ENCODE peak calls at places on chromosomes 3 and 15, in seven cellular contexts. N is tibial nerve; B is Panc1; A is tibial artery; G is CD8-positive, alpha-beta T cell; Y is cardiac muscle cell; P is body of pancreas. V is an unnamed sample. For H3K36me3 and H3K4me1, the result is how much of the 10 kb centered on the place peaks cover.

GRCh38 chr3:53845103-53845880 is 927 bp downstream of the CHDH start:
- DNase-seq in N (peak), Y (peak), G (no peak), B (no peak), P (peak), A (peak), V (peak)

GRCh38 chr3:106004137-106004600 is 135.4 kb upstream of the CBLB start:
- DNase-seq in P (no peak), A (no peak), Y (no peak), G (no peak), N (no peak), B (no peak), V (no peak)

GRCh38 chr15:101046826-101047225 is 127.7 kb downstream of the LRRK1 start:
- DNase-seq in B (no peak), Y (no peak), P (no peak), N (no peak), A (peak), G (no peak), V (no peak)

GRCh38 chr15:72751751-72752455 is 31.7 kb downstream of the ADPGK start:
- DNase-seq in B (no peak), Y (no peak), N (no peak), A (no peak), G (no peak), P (no peak), V (no peak)

GRCh38 chr3:9780920-9781319 is 11.2 kb upstream of the CAMK1 start:
- DNase-seq in A (no peak), P (no peak), B (no peak), Y (no peak), G (no peak), N (no peak), V (no peak)

GRCh38 chr3:128133273-128133883 is 9.8 kb upstream of the RUVBL1 start:
- DNase-seq in Y (no peak), B (peak), A (no peak), P (peak), N (no peak), G (peak), V (peak)

GRCh38 chr3:189787622-189788021 is 156.4 kb downstream of the TP63 start:
- DNase-seq in B (no peak), P (no peak), G (no peak), A (no peak), Y (no peak), N (no peak), V (no peak)

GRCh38 chr15:94615688-94616087 is 384.3 kb downstream of the MCTP2 start:
- DNase-seq in G (no peak), P (no peak), N (no peak), A (no peak), B (no peak), Y (no peak), V (no peak)

GRCh38 chr3:158106773-158107461 is 697 bp upstream of the SHOX2 start:
- DNase-seq in B (no peak), G (no peak), A (peak), N (no peak), Y (no peak), P (no peak), V (peak)

GRCh38 chr3:166785851-166786250 is 594.2 kb downstream of the ZBBX start:
- DNase-seq in Y (no peak), G (no peak), A (no peak), B (no peak), P (no peak), N (no peak), V (no peak)

GRCh38 chr3:189773056-189773455 is 141.9 kb downstream of the TP63 start:
- DNase-seq in B (no peak), G (no peak), N (no peak), A (no peak), Y (no peak), P (no peak), V (no peak)

GRCh38 chr3:112327371-112327951 is 5.5 kb upstream of the CD200 start:
- DNase-seq in Y (peak), A (no peak), P (peak), B (no peak), N (no peak), G (no peak), V (peak)

GRCh38 chr15:55707523-55707922 is 35.4 kb downstream of the PRTG start:
- DNase-seq in G (no peak), N (no peak), Y (no peak), B (no peak), A (no peak), P (no peak), V (peak)

GRCh38 chr3:43859766-43860165 is 169.0 kb downstream of the ABHD5 start:
- DNase-seq in N (no peak), Y (no peak), A (no peak), P (no peak), G (no peak), B (no peak), V (no peak)

GRCh38 chr3:128367726-128368125 is 99.0 kb downstream of the DNAJB8 start:
- DNase-seq in B (no peak), N (no peak), P (no peak), A (no peak), G (no peak), Y (no peak), V (no peak)

GRCh38 chr3:45225465-45226205 is 452 bp downstream of the TMEM158 start:
- DNase-seq in Y (peak), N (no peak), A (no peak), P (peak), B (no peak), G (no peak), V (peak)

GRCh38 chr3:140207541-140207940 is 272.6 kb downstream of the CLSTN2 start:
- DNase-seq in G (no peak), P (no peak), B (no peak), Y (no peak), A (no peak), N (no peak), V (no peak)

GRCh38 chr15:89034305-89034704 is 54.0 kb upstream of the ABHD2 start:
- DNase-seq in P (no peak), G (no peak), Y (no peak), A (no peak), N (no peak), B (no peak), V (no peak)

GRCh38 chr3:124584245-124584551 is 146.1 kb upstream of the UMPS start:
- DNase-seq in G (no peak), P (no peak), A (no peak), B (no peak), Y (no peak), N (no peak), V (no peak)

GRCh38 chr3:98608029-98608428 is 14.6 kb upstream of the CPOX start:
- DNase-seq in G (no peak), B (no peak), P (no peak), N (no peak), A (no peak), Y (no peak), V (no peak)

GRCh38 chr15:77897896-77898406 is 179.6 kb downstream of the TBC1D2B start:
- DNase-seq in A (peak), G (no peak), N (no peak), B (no peak), Y (no peak), P (no peak), V (no peak)

GRCh38 chr15:76282451-76282850 is 28.8 kb downstream of the ETFA start:
- DNase-seq in P (no peak), Y (no peak), G (no peak), N (no peak), B (no peak), A (no peak), V (no peak)

GRCh38 chr15:60869851-60870250 is 359.3 kb downstream of the RORA start:
- DNase-seq in G (no peak), B (no peak), N (no peak), Y (no peak), A (no peak), P (no peak), V (no peak)

GRCh38 chr3:89925976-89926375 is 818.6 kb downstream of the EPHA3 start:
- DNase-seq in B (no peak), G (no peak), A (no peak), Y (no peak), N (no peak), P (no peak), V (no peak)

GRCh38 chr3:42507252-42507651 is 4.8 kb downstream of the VIPR1 start:
- DNase-seq in B (no peak), A (peak), N (no peak), Y (no peak), G (no peak), P (peak), V (no peak)

GRCh38 chr3:160343132-160343531 is 55.9 kb downstream of the IFT80 start:
- DNase-seq in A (no peak), N (no peak), B (no peak), Y (peak), P (no peak), G (no peak), V (no peak)

GRCh38 chr15:93082861-93083260 is 6.2 kb downstream of the RGMA start:
- DNase-seq in N (no peak), A (no peak), B (no peak), P (no peak), Y (no peak), G (no peak), V (no peak)

GRCh38 chr3:98730338-98730737 is 32.8 kb upstream of the ST3GAL6 start:
- DNase-seq in B (no peak), A (no peak), P (no peak), Y (no peak), N (no peak), G (no peak), V (no peak)

GRCh38 chr3:31472479-31473390 is 60.0 kb upstream of the STT3B start:
- DNase-seq in B (no peak), A (no peak), Y (no peak), G (no peak), N (no peak), P (no peak), V (no peak)

GRCh38 chr3:105527538-105527937 is 160.8 kb downstream of the ALCAM start:
- DNase-seq in B (no peak), P (no peak), N (no peak), G (no peak), A (no peak), Y (no peak), V (no peak)

GRCh38 chr3:69288161-69288895 is 97.6 kb downstream of the FRMD4B start:
- DNase-seq in Y (peak), G (no peak), P (no peak), B (no peak), A (no peak), N (no peak), V (peak)

GRCh38 chr15:63522143-63522531 is 17.7 kb downstream of the USP3 start:
- DNase-seq in P (no peak), B (no peak), A (no peak), N (no peak), Y (no peak), G (no peak), V (no peak)

GRCh38 chr3:180983136-180983535 is 6.4 kb downstream of the DNAJC19 start:
- DNase-seq in B (no peak), G (no peak), A (no peak), Y (no peak), P (no peak), N (no peak), V (no peak)

GRCh38 chr3:180989291-180990163 is at the start of gene DNAJC19:
- DNase-seq in A (peak), N (peak), Y (peak), B (peak), P (peak), G (peak), V (peak)

GRCh38 chr3:180981912-180982311 is 7.6 kb downstream of the DNAJC19 start:
- DNase-seq in G (no peak), B (no peak), Y (no peak), N (no peak), A (no peak), P (no peak), V (no peak)

GRCh38 chr3:180990494-180990893 is 958 bp upstream of the DNAJC19 start:
- DNase-seq in N (no peak), Y (no peak), A (no peak), G (no peak), P (no peak), B (no peak), V (no peak)

GRCh38 chr3:180987344-180987743 is 2.2 kb downstream of the DNAJC19 start:
- DNase-seq in B (no peak), G (no peak), Y (no peak), N (no peak), A (no peak), P (no peak), V (no peak)
- H3K36me3 ChIP-seq in B (under half), G (under half), Y (under half), N (under half), A (under half), P (under half), V (under half)

DNA sequence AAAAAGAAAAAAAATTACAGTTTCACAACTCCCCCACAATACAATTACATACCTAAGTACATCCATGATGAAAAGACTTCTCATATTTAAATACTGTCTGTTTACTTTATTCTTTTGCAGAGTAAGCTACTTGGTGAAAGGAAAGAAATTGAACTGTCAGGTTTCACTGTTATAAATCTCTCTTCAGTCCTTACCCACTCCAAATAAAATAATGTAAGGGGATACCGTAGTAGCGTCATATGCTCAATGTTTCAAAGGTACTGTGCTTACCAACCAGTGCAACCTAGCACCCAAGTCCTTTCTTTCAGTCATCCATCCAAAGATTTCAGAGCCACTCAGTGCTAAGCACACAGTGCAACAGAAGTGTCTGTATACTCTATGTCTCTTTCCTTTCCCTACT is 13.4 kb downstream of the GSK3B start:
- DNase-seq in A (no peak), Y (no peak), G (no peak), N (no peak), P (no peak), B (no peak), V (peak)
- H3K4me1 ChIP-seq in A (under half), Y (under half), G (under half), N (under half), P (under half), B (under half), V (under half)

DNA sequence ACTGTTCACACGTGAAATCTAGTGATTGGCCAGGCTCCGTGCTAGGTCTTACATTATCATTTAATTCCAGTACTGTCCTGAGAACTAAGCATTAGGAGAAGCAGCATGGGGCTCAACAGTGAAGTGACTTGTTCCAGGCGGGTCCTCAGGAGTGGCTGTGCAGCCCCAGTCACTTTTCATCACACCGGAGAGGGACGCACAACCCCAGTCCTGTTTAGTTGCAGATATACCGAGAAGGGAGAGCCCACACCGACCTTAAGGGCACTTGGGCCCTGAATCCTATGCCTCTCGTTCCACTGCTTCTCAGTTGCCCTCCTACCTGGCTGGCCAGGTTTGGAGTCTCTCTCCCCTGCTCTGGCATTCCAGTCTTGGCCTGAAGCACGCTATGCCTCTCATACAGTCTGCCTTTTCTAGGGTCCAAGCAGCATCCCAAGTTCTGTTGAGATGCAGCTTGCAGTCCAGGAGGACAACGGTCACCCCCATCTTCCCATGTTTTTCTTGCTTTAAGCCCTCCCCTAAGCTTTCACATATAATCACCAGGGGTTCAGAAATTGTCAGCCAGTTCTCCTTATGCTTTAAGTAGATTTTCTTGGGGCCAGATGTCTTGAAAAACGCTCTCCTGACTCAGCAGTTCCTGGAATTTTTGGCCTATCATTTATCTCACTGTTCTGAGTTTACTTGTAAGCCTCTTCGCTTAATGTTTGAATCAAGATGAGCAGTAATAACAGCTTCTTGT is 10.1 kb downstream of the FAM131A start:
- DNase-seq in Y (no peak), B (no peak), G (no peak), P (no peak), N (no peak), A (no peak), V (no peak)
- H3K4me3 ChIP-seq in Y (no peak), B (no peak), G (no peak), P (no peak), N (no peak), A (no peak), V (no peak)

DNA sequence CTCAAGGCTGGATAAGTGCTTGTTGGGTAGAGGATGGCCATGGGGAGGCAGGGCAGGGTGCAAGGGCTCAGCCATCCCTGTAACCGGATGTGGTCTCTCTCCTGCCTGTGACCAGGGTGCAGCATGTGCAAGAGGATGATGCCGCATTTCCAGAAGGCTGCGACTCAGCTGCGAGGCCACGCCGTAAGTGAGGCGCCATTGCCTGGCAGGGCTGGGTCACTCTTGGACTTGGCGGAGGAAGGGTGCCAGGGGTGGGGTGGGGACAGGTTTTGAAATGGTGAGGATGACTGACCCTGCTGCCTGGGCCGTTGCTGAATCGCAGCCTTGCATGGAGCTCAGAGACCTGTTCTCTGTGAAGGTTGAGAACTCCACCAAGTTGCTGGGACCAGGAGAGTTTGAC is 49.3 kb downstream of the PDIA5 start:
- DNase-seq in B (no peak), P (no peak), N (no peak), Y (no peak), G (no peak), A (no peak), V (no peak)
- H3K36me3 ChIP-seq in B (under half), P (under half), N (half or more), Y (under half), G (under half), A (under half), V (under half)

DNA sequence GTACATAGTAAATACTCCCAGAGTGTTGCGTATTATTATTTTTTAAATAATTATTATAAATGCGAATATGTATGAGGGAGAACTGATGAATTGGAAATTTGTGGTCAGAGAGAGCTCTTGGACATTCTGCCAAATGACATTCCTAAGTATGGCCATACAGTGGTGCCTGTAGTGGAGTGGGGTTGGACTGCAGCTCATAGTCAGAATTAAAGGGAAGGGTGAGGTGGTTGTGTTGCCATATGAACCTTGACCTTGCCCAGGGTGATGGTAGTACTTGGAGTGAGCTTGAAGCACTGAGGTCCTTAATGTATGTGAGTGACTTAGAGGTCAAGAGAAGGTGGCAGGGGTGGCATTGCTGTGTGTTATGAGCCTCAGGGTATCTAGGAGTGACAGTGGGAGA is 26.1 kb downstream of the PDE8A start:
- DNase-seq in A (no peak), N (no peak), B (no peak), G (no peak), Y (no peak), P (no peak), V (no peak)
- H3K4me1 ChIP-seq in A (under half), N (under half), B (under half), G (under half), Y (under half), P (half or more), V (under half)

GRCh38 chr3:56782900-56783299 is 18.8 kb downstream of the ARHGEF3 start:
- DNase-seq in G (no peak), B (no peak), N (no peak), A (no peak), Y (no peak), P (no peak), V (no peak)
- H3K4me3 ChIP-seq in G (peak), B (no peak), N (no peak), A (no peak), Y (no peak), P (no peak), V (no peak)

GRCh38 chr3:172776049-172776717 is 25.7 kb downstream of the ECT2 start:
- DNase-seq in G (no peak), B (no peak), Y (no peak), P (no peak), N (no peak), A (no peak), V (no peak)
- H3K36me3 ChIP-seq in G (under half), B (under half), Y (under half), P (under half), N (under half), A (under half), V (under half)

GRCh38 chr3:23213813-23214212 is 10.7 kb downstream of the UBE2E2 start:
- DNase-seq in Y (no peak), B (no peak), N (no peak), P (no peak), A (no peak), G (no peak), V (no peak)

GRCh38 chr3:23219552-23219951 is 16.4 kb downstream of the UBE2E2 start:
- DNase-seq in Y (no peak), P (no peak), A (no peak), N (no peak), G (no peak), B (no peak), V (no peak)

GRCh38 chr3:23221136-23221535 is 18.0 kb downstream of the UBE2E2 start:
- DNase-seq in G (no peak), P (no peak), A (no peak), N (no peak), Y (no peak), B (no peak), V (no peak)

GRCh38 chr3:23217872-23218554 is 14.9 kb downstream of the UBE2E2 start:
- DNase-seq in N (no peak), B (no peak), Y (no peak), G (no peak), P (no peak), A (no peak), V (no peak)

DNA sequence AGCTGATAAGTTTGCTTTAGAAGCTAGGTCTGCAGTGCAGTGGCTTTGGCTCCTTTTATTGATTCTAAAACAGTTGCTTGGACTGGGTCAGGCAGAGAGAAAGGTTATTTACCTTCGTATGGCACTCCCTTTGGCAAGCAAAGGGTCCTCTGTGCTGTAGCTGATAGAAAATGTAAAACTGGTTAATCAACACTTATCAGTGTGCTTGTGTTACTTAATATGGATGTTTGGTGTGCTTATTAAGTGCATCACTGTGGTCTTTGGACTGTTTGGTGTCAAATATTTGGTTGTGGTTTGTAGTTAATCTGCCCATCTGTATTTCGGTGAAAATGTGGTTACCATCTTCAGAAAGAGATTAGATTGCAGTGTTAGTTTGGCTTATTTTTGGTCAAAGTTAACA is 16.0 kb downstream of the UBE2E2 start:
- DNase-seq in N (no peak), A (no peak), B (no peak), P (no peak), G (no peak), Y (no peak), V (no peak)
- H3K4me1 ChIP-seq in N (under half), A (under half), B (under half), P (under half), G (under half), Y (under half), V (under half)